ENCODE peak calls at places on chromosomes 12 and 14, in four cellular contexts. One of them, this sample, is unnamed.

GRCh38 chr12:12859690-12860089 is 31.7 kb upstream of the GPRC5A start:
- DNase-seq in A549: peak; percentile 47
- DNase-seq in GM12878: no peak
- DNase-seq in SK-N-SH: no peak
- DNase-seq in this sample: no peak

GRCh38 chr12:65944637-65945036 is 120.4 kb downstream of the HMGA2 start:
- DNase-seq in GM12878: no peak
- DNase-seq in A549: no peak
- DNase-seq in SK-N-SH: no peak
- DNase-seq in this sample: no peak

GRCh38 chr14:90849787-90850444 is 33.7 kb upstream of the TTC7B start:
- DNase-seq in GM12878: no peak
- DNase-seq in A549: no peak
- DNase-seq in SK-N-SH: no peak
- DNase-seq in this sample: no peak

GRCh38 chr12:114649585-114649984 is 34.4 kb downstream of the TBX3 start:
- DNase-seq in GM12878: no peak
- DNase-seq in SK-N-SH: no peak
- DNase-seq in A549: no peak
- DNase-seq in this sample: no peak

GRCh38 chr14:101116486-101117130 is 213.1 kb upstream of the RTL1 start:
- DNase-seq in A549: no peak
- DNase-seq in GM12878: no peak
- DNase-seq in SK-N-SH: no peak
- DNase-seq in this sample: no peak

GRCh38 chr14:100894416-100894815 is 9.1 kb downstream of the RTL1 start:
- DNase-seq in A549: no peak
- DNase-seq in SK-N-SH: no peak
- DNase-seq in GM12878: no peak
- DNase-seq in this sample: no peak

GRCh38 chr12:20099395-20099976 is 268.9 kb upstream of the PDE3A start:
- DNase-seq in GM12878: no peak
- DNase-seq in A549: no peak
- DNase-seq in SK-N-SH: no peak
- DNase-seq in this sample: no peak

GRCh38 chr12:76284816-76285750 is 63.1 kb downstream of the BBS10 start:
- DNase-seq in GM12878: no peak
- DNase-seq in A549: peak; percentile 19
- DNase-seq in SK-N-SH: no peak
- DNase-seq in this sample: peak; percentile 51

GRCh38 chr12:116490481-116490880 is 68.7 kb upstream of the MAP1LC3B2 start:
- DNase-seq in SK-N-SH: no peak
- DNase-seq in GM12878: no peak
- DNase-seq in A549: no peak
- DNase-seq in this sample: no peak

GRCh38 chr12:108367436-108367835 is 28.3 kb upstream of the CMKLR1 start:
- DNase-seq in SK-N-SH: no peak
- DNase-seq in A549: no peak
- DNase-seq in GM12878: no peak
- DNase-seq in this sample: no peak

GRCh38 chr12:96354326-96354725 is 45.9 kb downstream of the CDK17 start:
- DNase-seq in SK-N-SH: no peak
- DNase-seq in A549: no peak
- DNase-seq in GM12878: no peak
- DNase-seq in this sample: no peak

GRCh38 chr12:81546811-81547210 is 212.3 kb downstream of the PPFIA2 start:
- DNase-seq in GM12878: no peak
- DNase-seq in A549: no peak
- DNase-seq in SK-N-SH: no peak
- DNase-seq in this sample: no peak

GRCh38 chr12:46368684-46369083 is 3.9 kb downstream of the SLC38A2 start:
- DNase-seq in A549: no peak
- DNase-seq in GM12878: no peak
- DNase-seq in SK-N-SH: no peak
- DNase-seq in this sample: no peak

GRCh38 chr12:45543887-45544286 is 185.6 kb upstream of the ARID2 start:
- DNase-seq in GM12878: peak; percentile 56
- DNase-seq in SK-N-SH: peak; percentile 69
- DNase-seq in A549: peak; percentile 78
- DNase-seq in this sample: peak; percentile 53

GRCh38 chr14:74572829-74573360 is 39.1 kb downstream of the LTBP2 start:
- DNase-seq in SK-N-SH: no peak
- DNase-seq in A549: no peak
- DNase-seq in GM12878: no peak
- DNase-seq in this sample: no peak

GRCh38 chr14:39102265-39102968 is 618 bp downstream of the SEC23A start:
- DNase-seq in SK-N-SH: no peak
- DNase-seq in GM12878: no peak
- DNase-seq in A549: peak; percentile 71
- DNase-seq in this sample: peak; percentile 98

GRCh38 chr14:85566603-85567002 is 36.7 kb downstream of the FLRT2 start:
- DNase-seq in A549: no peak
- DNase-seq in GM12878: no peak
- DNase-seq in SK-N-SH: no peak
- DNase-seq in this sample: no peak

GRCh38 chr14:74502236-74503019 is 8.9 kb downstream of the ISCA2 start:
- DNase-seq in GM12878: no peak
- DNase-seq in SK-N-SH: peak; percentile 66
- DNase-seq in A549: peak; percentile 60
- DNase-seq in this sample: peak; percentile 50

DNA sequence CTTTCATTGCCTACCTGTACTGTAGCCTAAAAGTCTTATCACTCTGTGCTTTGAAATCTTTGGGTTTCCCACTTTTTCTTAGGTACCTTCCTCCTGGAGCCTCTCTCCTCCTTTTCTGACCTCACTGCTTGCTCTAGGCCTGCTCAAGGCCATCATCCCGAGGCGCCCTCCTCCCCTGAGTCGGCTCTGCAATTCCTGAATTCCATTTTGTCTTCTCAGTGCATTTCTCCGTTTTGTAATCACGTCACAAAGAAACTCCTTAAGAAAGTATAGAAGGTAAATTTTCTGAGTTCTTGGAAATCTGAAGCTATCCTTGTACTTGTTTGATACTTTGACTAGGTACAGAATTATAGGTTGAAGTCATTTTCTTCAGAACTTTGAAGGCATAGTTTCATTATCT is 25.2 kb downstream of the ZC3H14 start:
- DNase-seq in SK-N-SH: no peak
- DNase-seq in GM12878: no peak
- DNase-seq in A549: no peak
- DNase-seq in this sample: no peak
- TF ChIP-seq PBX3 in SK-N-SH: no peak
- TF ChIP-seq PBX3 in GM12878: no peak
- TF ChIP-seq PBX3 in A549: no peak
- TF ChIP-seq PBX3 in this sample: no peak

GRCh38 chr14:57933363-57933762 is 67.5 kb upstream of the SLC35F4 start:
- DNase-seq in A549: no peak
- DNase-seq in SK-N-SH: no peak
- DNase-seq in GM12878: no peak
- DNase-seq in this sample: no peak

GRCh38 chr14:57928732-57929131 is 62.8 kb upstream of the SLC35F4 start:
- DNase-seq in GM12878: no peak
- DNase-seq in A549: no peak
- DNase-seq in SK-N-SH: no peak
- DNase-seq in this sample: no peak

DNA sequence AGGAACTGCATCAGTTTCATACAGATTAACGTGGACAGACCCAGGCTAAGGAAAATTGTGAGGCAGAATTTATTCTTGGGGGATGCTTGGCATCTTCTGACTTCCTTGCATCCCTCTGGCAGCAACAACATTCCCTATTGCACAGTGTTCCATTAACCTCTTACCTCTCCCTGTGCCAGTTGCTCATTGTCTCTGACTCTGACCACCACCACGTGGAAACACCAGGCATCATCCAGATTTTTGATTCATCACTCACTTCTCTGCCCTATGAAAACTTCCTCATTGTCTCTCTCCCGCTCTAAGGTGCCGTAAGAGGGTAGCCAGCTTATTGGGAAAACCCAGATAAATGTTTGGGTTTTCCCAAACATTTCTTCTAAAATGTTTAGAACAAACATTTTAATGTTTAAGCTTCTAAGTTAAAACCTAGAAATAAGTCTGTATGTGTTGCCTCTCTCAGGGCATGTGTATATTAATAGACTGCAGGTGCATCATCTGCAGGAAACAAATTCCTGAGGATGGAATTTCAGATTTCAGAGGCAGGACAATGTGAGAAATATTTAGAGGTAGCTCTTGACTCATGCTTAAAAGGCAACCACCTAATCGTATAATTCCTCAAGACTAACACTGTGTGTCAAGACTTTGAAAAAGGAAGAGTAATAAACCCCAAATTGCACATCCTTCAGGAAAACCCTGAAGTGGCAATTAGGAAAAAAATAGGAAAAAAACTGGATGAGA is 64.5 kb upstream of the SLC35F4 start:
- DNase-seq in A549: no peak
- DNase-seq in GM12878: no peak
- DNase-seq in SK-N-SH: no peak
- DNase-seq in this sample: no peak
- TF ChIP-seq PBX3 in A549: no peak
- TF ChIP-seq PBX3 in GM12878: no peak
- TF ChIP-seq PBX3 in SK-N-SH: no peak
- TF ChIP-seq PBX3 in this sample: no peak

DNA sequence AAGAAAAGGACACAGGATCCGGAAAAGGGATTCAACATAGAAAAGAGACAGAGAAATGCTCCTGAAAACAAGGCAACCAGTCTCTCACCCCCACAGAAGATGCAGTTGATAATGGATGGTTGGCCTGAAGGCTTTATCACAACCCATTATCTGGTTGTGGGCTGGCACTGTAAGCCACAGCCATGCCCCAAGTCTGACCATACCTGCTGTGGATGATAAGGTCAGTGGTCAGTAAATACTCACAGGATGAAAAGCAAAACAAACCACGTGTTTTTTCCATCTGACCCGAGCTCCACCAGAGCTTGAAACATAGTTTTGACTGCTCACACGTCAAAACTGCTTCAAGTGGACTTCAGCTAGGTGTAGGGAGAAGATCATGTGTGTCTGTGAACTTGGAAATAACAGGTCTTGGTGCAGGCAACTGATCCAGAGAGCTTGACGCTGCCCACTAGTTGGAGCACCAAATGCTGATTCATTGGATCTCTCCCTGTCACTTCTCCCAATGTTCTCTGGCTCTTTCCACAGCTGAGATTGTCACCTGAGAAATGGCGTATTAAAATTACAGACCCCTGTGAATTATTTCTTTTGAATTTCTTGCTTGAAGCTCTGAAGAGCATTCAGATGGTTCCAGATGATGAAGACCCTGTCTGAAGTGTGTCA is 8.4 kb downstream of the TMEM233 start:
- DNase-seq in GM12878: no peak
- DNase-seq in A549: no peak
- DNase-seq in SK-N-SH: peak; percentile 26
- DNase-seq in this sample: no peak
- TF ChIP-seq PBX3 in GM12878: no peak
- TF ChIP-seq PBX3 in A549: no peak
- TF ChIP-seq PBX3 in SK-N-SH: no peak
- TF ChIP-seq PBX3 in this sample: no peak

GRCh38 chr14:104735830-104736642 is 12.0 kb downstream of the ADSS1 start:
- DNase-seq in A549: no peak
- DNase-seq in GM12878: no peak
- DNase-seq in SK-N-SH: peak; percentile 60
- DNase-seq in this sample: peak; percentile 81
- TF ChIP-seq PBX3 in A549: no peak
- TF ChIP-seq PBX3 in GM12878: no peak
- TF ChIP-seq PBX3 in SK-N-SH: no peak
- TF ChIP-seq PBX3 in this sample: no peak

GRCh38 chr14:54815531-54815930 is 87.1 kb downstream of the GCH1 start:
- DNase-seq in A549: no peak
- DNase-seq in GM12878: no peak
- DNase-seq in SK-N-SH: no peak
- DNase-seq in this sample: no peak
- TF ChIP-seq PBX3 in A549: no peak
- TF ChIP-seq PBX3 in GM12878: no peak
- TF ChIP-seq PBX3 in SK-N-SH: no peak
- TF ChIP-seq PBX3 in this sample: no peak

GRCh38 chr14:64507376-64508156 is 3.0 kb downstream of the ZBTB1 start:
- DNase-seq in GM12878: no peak
- DNase-seq in A549: no peak
- DNase-seq in SK-N-SH: no peak
- DNase-seq in this sample: no peak
- TF ChIP-seq PBX3 in GM12878: no peak
- TF ChIP-seq PBX3 in A549: no peak
- TF ChIP-seq PBX3 in SK-N-SH: no peak
- TF ChIP-seq PBX3 in this sample: no peak

DNA sequence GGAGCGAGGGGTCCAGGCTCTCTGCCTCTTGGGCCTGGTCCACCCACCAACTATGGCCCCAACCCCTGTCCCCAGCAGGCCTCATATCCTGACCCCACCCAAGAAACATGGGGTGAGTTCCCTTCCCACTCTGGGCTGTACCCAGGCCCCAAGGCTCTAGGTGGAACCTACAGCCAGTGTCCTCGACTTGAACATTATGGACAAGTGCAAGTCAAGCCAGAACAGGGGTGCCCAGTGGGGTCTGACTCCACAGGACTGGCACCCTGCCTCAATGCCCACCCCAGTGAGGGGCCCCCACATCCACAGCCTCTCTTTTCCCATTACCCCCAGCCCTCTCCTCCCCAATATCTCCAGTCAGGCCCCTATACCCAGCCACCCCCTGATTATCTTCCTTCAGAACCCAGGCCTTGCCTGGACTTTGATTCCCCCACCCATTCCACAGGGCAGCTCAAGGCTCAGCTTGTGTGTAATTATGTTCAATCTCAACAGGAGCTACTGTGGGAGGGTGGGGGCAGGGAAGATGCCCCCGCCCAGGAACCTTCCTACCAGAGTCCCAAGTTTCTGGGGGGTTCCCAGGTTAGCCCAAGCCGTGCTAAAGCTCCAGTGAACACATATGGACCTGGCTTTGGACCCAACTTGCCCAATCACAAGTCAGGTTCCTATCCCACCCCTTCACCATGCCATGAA is 8.6 kb downstream of the ARHGAP9 start:
- DNase-seq in SK-N-SH: no peak
- DNase-seq in GM12878: no peak
- DNase-seq in A549: no peak
- DNase-seq in this sample: no peak
- TF ChIP-seq PBX3 in SK-N-SH: no peak
- TF ChIP-seq PBX3 in GM12878: no peak
- TF ChIP-seq PBX3 in A549: no peak
- TF ChIP-seq PBX3 in this sample: no peak

GRCh38 chr14:102518063-102518648 is 8.6 kb upstream of the ANKRD9 start:
- DNase-seq in SK-N-SH: no peak
- DNase-seq in GM12878: no peak
- DNase-seq in A549: no peak
- DNase-seq in this sample: no peak
- TF ChIP-seq PBX3 in SK-N-SH: no peak
- TF ChIP-seq PBX3 in GM12878: no peak
- TF ChIP-seq PBX3 in A549: no peak
- TF ChIP-seq PBX3 in this sample: no peak